ENCODE peak calls at places on chromosome 11, in five cellular contexts. U, F, B, I and H are unnamed samples.

GRCh38 chr11:78420796-78421209 is 3.2 kb upstream of the GAB2 start:
- DNase-seq in F (no peak), I (no peak), U (no peak), B (no peak), H (no peak)

GRCh38 chr11:60944504-60945294 is 7.3 kb downstream of the SLC15A3 start:
- DNase-seq in I (no peak), F (no peak), B (no peak), U (no peak), H (peak; percentile 25)

GRCh38 chr11:11787305-11788066 is 54.3 kb upstream of the USP47 start:
- DNase-seq in F (peak; percentile 42), I (no peak), U (peak; percentile 43), B (peak; percentile 23), H (peak; percentile 70)

GRCh38 chr11:126341760-126342161 is 13.7 kb upstream of the ST3GAL4 start:
- DNase-seq in I (no peak), F (no peak), B (no peak), U (no peak), H (no peak)

GRCh38 chr11:67705264-67705663 is 30.8 kb upstream of the ALDH3B2 start:
- DNase-seq in F (no peak), I (no peak), U (no peak), B (no peak), H (no peak)

GRCh38 chr11:37370817-37371216 is 772.8 kb upstream of the RAG2 start:
- DNase-seq in U (no peak), F (no peak), I (no peak), B (no peak), H (no peak)

GRCh38 chr11:96221244-96222070 is 121.5 kb downstream of the MAML2 start:
- DNase-seq in U (no peak), I (no peak), B (no peak), F (no peak), H (no peak)

GRCh38 chr11:47726878-47727514 is 11.8 kb upstream of the AGBL2 start:
- DNase-seq in B (no peak), F (no peak), I (no peak), U (peak; percentile 15), H (no peak)

GRCh38 chr11:81959341-81959740 is 774.3 kb downstream of the FAM181B start:
- DNase-seq in B (no peak), F (peak; percentile 20), I (no peak), U (no peak), H (no peak)

GRCh38 chr11:76835928-76836612 is 24.6 kb upstream of the ACER3 start:
- DNase-seq in U (no peak), F (no peak), B (no peak), I (no peak), H (no peak)

GRCh38 chr11:3905080-3905953 is 49.9 kb downstream of the STIM1 start:
- DNase-seq in U (peak; percentile 98), I (no peak), B (no peak), F (no peak), H (no peak)

GRCh38 chr11:16769386-16769785 is 30.9 kb downstream of the C11orf58 start:
- DNase-seq in U (no peak), F (no peak), I (no peak), B (no peak), H (no peak)

GRCh38 chr11:42021919-42022318 is 562.5 kb upstream of the LRRC4C start:
- DNase-seq in U (no peak), B (no peak), I (no peak), F (no peak), H (no peak)

GRCh38 chr11:1193326-1194230 is 29.3 kb upstream of the MUC5B start:
- DNase-seq in B (no peak), U (no peak), I (no peak), F (no peak), H (no peak)

GRCh38 chr11:110165039-110165438 is 71.8 kb downstream of the ZC3H12C start:
- DNase-seq in U (no peak), B (no peak), F (no peak), I (no peak), H (no peak)

GRCh38 chr11:11569936-11570491 is 51.8 kb downstream of the GALNT18 start:
- DNase-seq in B (no peak), U (no peak), F (no peak), I (no peak), H (no peak)

GRCh38 chr11:47504910-47505309 is 48.0 kb downstream of the CELF1 start:
- DNase-seq in F (no peak), B (no peak), I (no peak), U (no peak), H (no peak)

GRCh38 chr11:2305140-2305861 is 3.5 kb downstream of the TSPAN32 start:
- DNase-seq in B (peak; percentile 4), F (peak; percentile 56), I (peak; percentile 38), U (peak; percentile 40), H (peak; percentile 81)

GRCh38 chr11:2155511-2155910 is 5.5 kb downstream of the INS start:
- DNase-seq in F (no peak), B (no peak), U (no peak), I (no peak), H (no peak)

GRCh38 chr11:2808850-2809847 is 76.4 kb downstream of the CDKN1C start:
- DNase-seq in F (no peak), B (no peak), I (no peak), U (no peak), H (no peak)

GRCh38 chr11:113487622-113488021 is 12.4 kb upstream of the DRD2 start:
- DNase-seq in U (no peak), B (no peak), F (no peak), I (no peak), H (no peak)

GRCh38 chr11:30453705-30454104 is 130.8 kb downstream of the ARL14EP start:
- DNase-seq in I (peak; percentile 51), U (no peak), B (no peak), F (no peak), H (no peak)

GRCh38 chr11:74696932-74697687 is 34.1 kb downstream of the CHRDL2 start:
- DNase-seq in F (no peak), B (no peak), U (peak; percentile 26), I (no peak), H (no peak)
- TF ChIP-seq SUZ12 in F (no peak), B (no peak), U (no peak), I (no peak), H (no peak)

GRCh38 chr11:92638678-92639077 is 330.8 kb upstream of the MTNR1B start:
- DNase-seq in U (no peak), F (no peak), I (no peak), B (no peak), H (no peak)
- TF ChIP-seq SUZ12 in U (no peak), F (no peak), I (no peak), B (no peak), H (no peak)

GRCh38 chr11:92180664-92181251 is 43.9 kb upstream of the FAT3 start:
- DNase-seq in U (no peak), B (no peak), F (no peak), I (no peak), H (no peak)
- TF ChIP-seq SUZ12 in U (no peak), B (no peak), F (no peak), I (no peak), H (no peak)

GRCh38 chr11:106271686-106272085 is 194.2 kb downstream of the AASDHPPT start:
- DNase-seq in I (no peak), B (no peak), U (no peak), F (no peak), H (no peak)
- TF ChIP-seq SUZ12 in I (no peak), B (no peak), U (no peak), F (no peak), H (no peak)

DNA sequence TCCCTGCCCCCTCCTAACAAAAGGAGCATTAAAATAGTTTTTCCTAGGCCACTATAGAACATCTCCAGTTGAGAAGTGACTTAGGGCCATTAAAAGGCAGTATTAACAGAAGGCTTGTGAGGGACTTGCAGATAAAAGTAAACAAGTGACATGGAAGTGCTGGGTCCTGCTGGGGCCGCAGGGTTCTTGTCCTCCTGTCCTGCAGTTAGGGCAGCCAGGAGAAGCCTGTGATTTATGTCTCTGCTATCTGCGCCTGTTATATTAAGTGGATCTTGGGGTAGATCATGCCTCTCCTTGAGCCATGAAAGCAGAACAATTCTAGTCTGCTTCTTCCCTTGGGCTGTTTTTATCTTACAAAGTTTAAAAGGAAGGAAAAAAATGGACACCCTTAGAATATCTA is 271.4 kb upstream of the C11orf87 start:
- DNase-seq in B (no peak), F (no peak), I (no peak), U (no peak), H (no peak)
- TF ChIP-seq SUZ12 in B (no peak), F (no peak), I (no peak), U (no peak), H (no peak)

DNA sequence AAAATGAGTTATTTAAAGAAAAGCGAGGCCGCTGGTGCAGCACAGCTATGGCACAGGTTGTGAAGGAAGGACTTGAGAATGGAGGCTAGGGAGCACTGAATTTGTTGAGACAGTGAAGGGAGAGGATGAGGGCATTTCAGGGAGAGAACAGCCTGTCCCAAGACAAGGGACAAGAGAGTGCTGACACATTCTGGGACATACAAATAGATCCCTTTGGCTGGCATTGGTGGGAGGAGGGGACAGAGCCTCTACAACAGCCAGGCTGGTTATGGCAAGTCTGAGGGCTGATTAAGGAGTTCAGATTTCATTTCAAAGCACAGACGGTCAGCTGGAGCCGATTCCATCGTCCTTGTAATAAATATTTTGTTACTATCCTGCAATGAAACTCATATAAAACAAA is 1.7 kb upstream of the SLC29A2 start:
- DNase-seq in F (no peak), U (no peak), B (no peak), I (no peak), H (peak; percentile 4)
- TF ChIP-seq SUZ12 in F (no peak), U (no peak), B (no peak), I (no peak), H (no peak)

GRCh38 chr11:61964941-61965282 is 2.5 kb downstream of the FTH1 start:
- DNase-seq in F (no peak), U (no peak), B (no peak), I (no peak), H (no peak)

GRCh38 chr11:61963016-61963281 is 4.5 kb downstream of the FTH1 start:
- DNase-seq in U (no peak), B (no peak), I (no peak), F (no peak), H (no peak)

GRCh38 chr11:61962213-61963015 is 5.0 kb downstream of the FTH1 start:
- DNase-seq in I (no peak), F (no peak), B (no peak), U (no peak), H (no peak)

GRCh38 chr11:61961570-61962212 is 5.7 kb downstream of the FTH1 start:
- DNase-seq in B (no peak), F (no peak), I (no peak), U (peak; percentile 84), H (peak; percentile 3)

GRCh38 chr11:61963282-61964057 is 4.0 kb downstream of the FTH1 start:
- DNase-seq in U (no peak), I (no peak), F (no peak), B (peak; percentile 53), H (no peak)
- TF ChIP-seq SUZ12 in U (no peak), I (no peak), F (no peak), B (no peak), H (no peak)

GRCh38 chr11:122758974-122759373 is 79.3 kb upstream of the CRTAM start:
- DNase-seq in U (no peak), F (no peak), I (no peak), B (no peak), H (no peak)
- TF ChIP-seq SUZ12 in U (no peak), F (no peak), I (no peak), B (no peak), H (no peak)

GRCh38 chr11:123460006-123460700 is 30.1 kb downstream of the GRAMD1B start:
- DNase-seq in B (no peak), U (no peak), I (no peak), F (no peak), H (no peak)
- TF ChIP-seq SUZ12 in B (no peak), U (no peak), I (no peak), F (no peak), H (no peak)

GRCh38 chr11:46450846-46451470 is 59.4 kb upstream of the CHRM4 start:
- DNase-seq in U (no peak), I (no peak), F (no peak), B (no peak), H (no peak)
- TF ChIP-seq SUZ12 in U (no peak), I (no peak), F (no peak), B (no peak), H (no peak)